ENCODE peak calls at places on chromosomes 11 and 22, in four cellular contexts. V is IMR-90, T is H1, O is mesenchymal stem cell. X is an unnamed sample.

GRCh38 chr22:27088026-27088425 is 430.6 kb downstream of the MIAT start:
- DNase-seq in V (peak; percentile 39), T (no peak), O (no peak), X (no peak)

GRCh38 chr11:91796999-91797398 is 427.6 kb upstream of the FAT3 start:
- DNase-seq in O (no peak), V (no peak), T (no peak), X (no peak)

GRCh38 chr11:120611576-120611975 is 100.0 kb downstream of the GRIK4 start:
- DNase-seq in V (no peak), O (no peak), T (no peak), X (peak; percentile 41)

GRCh38 chr11:107785401-107785800 is 73.2 kb downstream of the SLC35F2 start:
- DNase-seq in T (no peak), O (peak; percentile 22), V (peak; percentile 17), X (no peak)

GRCh38 chr11:131064373-131064991 is 148.2 kb upstream of the SNX19 start:
- DNase-seq in T (peak; percentile 82), O (peak; percentile 60), V (peak; percentile 70), X (peak; percentile 87)

GRCh38 chr22:50530857-50531545 is 1.2 kb upstream of the TYMP start:
- DNase-seq in V (peak; percentile 63), T (no peak), O (peak; percentile 91), X (peak; percentile 84)

GRCh38 chr22:24107668-24108067 is 73.6 kb upstream of the SUSD2 start:
- DNase-seq in O (no peak), V (peak; percentile 90), T (no peak), X (no peak)

GRCh38 chr11:74090701-74091100 is 80.1 kb downstream of the C2CD3 start:
- DNase-seq in V (peak; percentile 29), O (peak; percentile 29), T (no peak), X (no peak)

GRCh38 chr22:47126344-47126811 is 363.9 kb downstream of the TBC1D22A start:
- DNase-seq in T (no peak), V (no peak), O (no peak), X (no peak)

GRCh38 chr11:119369035-119369925 is 12.2 kb downstream of the USP2 start:
- DNase-seq in V (no peak), T (no peak), O (no peak), X (no peak)

GRCh38 chr11:93997741-93998140 is 23.4 kb upstream of the HEPHL1 start:
- DNase-seq in V (no peak), O (no peak), T (no peak), X (no peak)

GRCh38 chr11:106473089-106473722 is 395.7 kb downstream of the AASDHPPT start:
- DNase-seq in T (no peak), V (peak; percentile 61), O (no peak), X (no peak)

GRCh38 chr11:15638386-15638787 is 523.7 kb downstream of the INSC start:
- DNase-seq in T (no peak), O (peak; percentile 40), V (no peak), X (no peak)

GRCh38 chr11:110711776-110712642 is at the start of gene ARHGAP20:
- DNase-seq in T (no peak), O (peak; percentile 58), V (peak; percentile 71), X (peak; percentile 81)

GRCh38 chr11:125401746-125402145 is 94.3 kb downstream of the FEZ1 start:
- DNase-seq in O (peak; percentile 16), V (peak; percentile 26), T (no peak), X (peak; percentile 64)

GRCh38 chr11:18491924-18492323 is 34.8 kb downstream of the TSG101 start:
- DNase-seq in V (peak; percentile 38), O (no peak), T (no peak), X (no peak)

GRCh38 chr11:43736502-43737193 is 56.1 kb downstream of the HSD17B12 start:
- DNase-seq in O (peak; percentile 74), V (peak; percentile 87), T (no peak), X (no peak)

GRCh38 chr11:18677560-18677959 is 21.0 kb upstream of the TMEM86A start:
- DNase-seq in T (no peak), V (no peak), O (no peak), X (no peak)

GRCh38 chr11:119384332-119384731 is 2.8 kb upstream of the USP2 start:
- DNase-seq in T (no peak), O (no peak), V (no peak), X (no peak)

GRCh38 chr11:10670099-10670498 is 23.5 kb downstream of the IRAG1 start:
- DNase-seq in O (no peak), T (no peak), V (no peak), X (no peak)

GRCh38 chr11:63814383-63814736 is 1.1 kb downstream of the SPINDOC start:
- DNase-seq in O (no peak), T (no peak), V (no peak), X (no peak)

GRCh38 chr11:123407124-123407995 is 22.7 kb upstream of the GRAMD1B start:
- DNase-seq in V (peak; percentile 78), O (peak; percentile 63), T (peak; percentile 56), X (peak; percentile 83)

GRCh38 chr22:48734961-48735360 is 1092.7 kb downstream of the BRD1 start:
- DNase-seq in V (no peak), T (no peak), O (no peak), X (no peak)

GRCh38 chr22:49160261-49161001 is 667.2 kb downstream of the BRD1 start:
- DNase-seq in T (no peak), V (no peak), O (no peak), X (no peak)

GRCh38 chr11:76523147-76523546 is 78.3 kb downstream of the EMSY start:
- DNase-seq in O (peak; percentile 4), V (no peak), T (no peak), X (no peak)

GRCh38 chr22:47102648-47103047 is 340.2 kb downstream of the TBC1D22A start:
- DNase-seq in O (peak; percentile 36), V (peak; percentile 12), T (peak; percentile 34), X (peak; percentile 74)

GRCh38 chr22:44620841-44621382 is 81.1 kb upstream of the PRR5 start:
- DNase-seq in T (no peak), O (no peak), V (no peak), X (no peak)

GRCh38 chr22:44622147-44622427 is 79.9 kb upstream of the PRR5 start:
- DNase-seq in O (no peak), T (no peak), V (no peak), X (peak; percentile 46)

GRCh38 chr22:44618400-44618799 is 83.6 kb upstream of the PRR5 start:
- DNase-seq in V (no peak), O (no peak), T (no peak), X (peak; percentile 34)

GRCh38 chr22:44621401-44622146 is 80.4 kb upstream of the PRR5 start:
- DNase-seq in T (no peak), V (no peak), O (no peak), X (no peak)

DNA sequence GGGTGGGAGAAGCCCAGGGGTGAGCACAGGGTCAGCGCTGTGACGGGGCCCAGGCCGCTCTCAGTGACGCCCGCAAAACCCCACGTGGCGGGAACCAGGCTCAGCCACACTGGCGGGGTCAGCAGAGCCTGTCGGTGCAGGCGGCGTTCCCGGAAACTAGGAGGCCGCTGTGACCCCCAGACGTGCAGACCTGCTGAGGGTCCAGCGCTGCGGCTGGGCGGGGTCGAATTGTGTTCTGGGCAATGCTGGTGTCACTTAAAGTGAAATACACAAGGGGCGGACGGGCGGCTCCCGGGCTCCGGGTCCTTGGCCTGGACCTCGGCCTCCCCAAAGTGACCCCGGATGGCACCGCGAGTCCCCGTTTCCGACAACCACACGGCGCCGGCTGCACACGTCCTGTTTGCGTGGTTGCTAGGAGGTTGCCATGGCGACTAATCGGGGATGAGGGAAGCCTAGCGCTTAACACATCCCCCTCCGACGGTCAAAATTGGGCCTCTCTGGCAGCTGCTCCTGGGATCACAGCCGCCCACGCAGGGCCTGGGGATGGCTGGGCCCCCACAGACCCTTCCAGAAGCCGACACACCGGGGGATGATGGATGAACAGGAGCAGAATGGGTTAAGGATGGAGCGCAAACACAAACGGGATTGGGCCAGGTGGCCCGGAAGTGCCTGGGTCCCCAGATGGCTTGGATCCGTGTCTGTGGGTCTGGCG is 81.7 kb upstream of the PRR5 start:
- DNase-seq in O (peak; percentile 86), T (peak; percentile 36), V (peak; percentile 50), X (peak; percentile 87)
- H2BK120ac ChIP-seq in O (no peak overlapping the region), T (no peak overlapping the region), V (no peak overlapping the region), X (no peak overlapping the region)

GRCh38 chr22:39175127-39176066 is 22.9 kb upstream of the CBX7 start:
- DNase-seq in O (peak; percentile 52), V (no peak), T (no peak), X (peak; percentile 57)

GRCh38 chr22:39176067-39176621 is 23.7 kb upstream of the CBX7 start:
- DNase-seq in V (peak; percentile 58), O (peak; percentile 80), T (no peak), X (peak; percentile 88)

GRCh38 chr22:39177456-39177775 is 24.9 kb upstream of the CBX7 start:
- DNase-seq in O (no peak), V (no peak), T (no peak), X (no peak)

GRCh38 chr22:39177791-39178190 is 25.3 kb upstream of the CBX7 start:
- DNase-seq in T (no peak), O (no peak), V (no peak), X (no peak)

DNA sequence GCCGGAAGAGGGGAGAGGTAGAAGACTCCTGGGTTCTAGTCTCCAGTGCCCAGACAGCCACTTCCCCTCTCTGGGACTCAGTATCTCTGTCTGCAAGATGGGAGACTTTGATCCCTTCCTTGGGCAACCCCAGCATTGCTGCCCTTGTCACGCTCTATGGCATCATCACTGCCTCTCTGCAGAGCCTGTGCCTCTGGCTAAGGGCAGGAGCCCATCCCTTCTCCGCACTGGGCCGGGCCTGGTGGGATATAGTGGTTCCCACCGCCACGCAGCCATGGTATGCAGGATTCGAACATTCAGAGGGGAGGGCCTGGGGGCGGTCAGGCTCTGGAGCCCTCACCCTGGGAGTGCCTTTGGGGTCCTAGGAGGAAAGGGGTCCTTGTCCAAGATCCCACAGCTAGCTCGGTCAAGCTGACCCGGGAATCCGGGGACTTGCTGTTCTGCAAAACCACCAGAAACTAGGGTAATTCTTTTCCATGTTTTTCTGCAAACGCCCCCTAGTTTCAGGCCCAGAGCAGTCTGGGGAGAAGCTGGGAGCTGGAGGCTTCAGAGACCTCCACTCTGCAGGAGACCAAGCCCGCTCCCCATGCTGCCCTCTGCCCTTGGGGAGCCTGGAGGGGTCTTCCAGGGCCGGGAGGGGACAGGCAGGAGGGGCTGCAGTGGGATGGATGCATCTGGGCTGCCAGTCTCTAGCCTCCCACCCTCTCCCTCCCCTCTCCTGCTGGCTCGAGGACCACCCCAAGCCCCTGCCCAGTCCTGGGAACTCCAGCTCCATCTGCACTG is 24.4 kb upstream of the CBX7 start:
- DNase-seq in V (no peak), O (peak; percentile 47), T (no peak), X (peak; percentile 51)
- H2BK120ac ChIP-seq in V (peak overlapping the region; percentile 100), O (peak overlapping the region; percentile 93), T (peak overlapping the region; percentile 88), X (peak overlapping the region; percentile 76)

DNA sequence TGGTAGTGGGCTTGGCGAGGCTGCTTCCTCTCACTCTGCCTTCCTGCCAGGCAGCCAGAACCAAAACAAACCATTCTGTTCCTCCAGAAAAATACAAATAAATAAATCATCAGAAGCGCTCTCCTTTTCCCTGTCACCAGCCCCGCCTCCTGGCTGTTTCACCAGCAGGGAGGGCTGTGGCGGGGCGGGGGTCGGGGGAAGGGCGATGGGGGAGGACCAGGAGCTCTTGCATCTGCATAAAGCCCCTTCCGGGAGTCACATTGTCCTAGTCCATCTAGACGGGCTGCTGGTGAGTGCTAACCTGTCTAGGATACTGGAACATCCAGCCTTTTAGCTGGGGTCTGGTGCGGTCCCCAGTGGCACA is 20.8 kb downstream of the SHISAL1 start:
- DNase-seq in T (no peak), O (peak; percentile 22), V (no peak), X (peak; percentile 79)
- H2BK120ac ChIP-seq in T (no peak overlapping the region), O (no peak overlapping the region), V (no peak overlapping the region), X (no peak overlapping the region)

DNA sequence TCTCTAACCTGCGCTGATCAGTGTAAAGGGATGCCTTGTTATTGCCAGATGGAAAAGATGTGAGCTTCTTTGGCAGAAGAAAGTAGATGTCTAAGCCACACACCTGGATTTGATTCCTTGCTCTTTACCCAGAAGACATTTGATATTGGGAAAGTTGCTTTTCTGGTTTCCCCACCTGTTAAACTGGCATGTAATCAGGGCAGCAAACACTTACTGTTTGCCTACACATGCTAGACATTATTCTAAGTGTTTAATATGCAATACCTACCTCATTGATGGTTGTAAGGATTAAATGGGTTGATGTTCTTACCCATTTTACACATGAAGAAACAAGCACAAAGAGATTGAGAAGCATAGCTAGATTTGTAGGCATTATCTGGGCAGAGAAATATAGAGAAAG is 16.6 kb downstream of the ASRGL1 start:
- DNase-seq in O (no peak), V (no peak), T (no peak), X (no peak)
- H2BK120ac ChIP-seq in O (no peak overlapping the region), V (no peak overlapping the region), T (no peak overlapping the region), X (no peak overlapping the region)